ENCODE peak calls at places on chromosomes 7 and 10, in ten cellular contexts. B is activated naive CD4-positive, alpha-beta T cell; J is naive thymus-derived CD4-positive, alpha-beta T cell; Y is NCI-H2029; H is cerebellar cortex; Z is non-pigmented ciliary epithelial cell; L is left lobe of liver; D is OCI-LY7; C is GM13976; O is brain pericyte. G is an unnamed sample.
A peak's percentile ranks its signal among the peaks of the same experiment; 100 is the strongest.

GRCh38 chr7:130758429-130759056 is 24.5 kb upstream of the KLF14 start:
- DNase-seq in C (peak; percentile 59), L (no peak), H (peak; percentile 63), Y (peak; percentile 42), O (no peak), B (no peak), J (peak; percentile 48), D (peak; percentile 60), Z (peak; percentile 19), G (no peak)

GRCh38 chr7:37973915-37974314 is 53.5 kb downstream of the EPDR1 start:
- DNase-seq in O (no peak), L (no peak), J (no peak), Z (no peak), D (no peak), C (no peak), B (no peak), Y (no peak), H (no peak), G (no peak)

GRCh38 chr7:154304740-154305679 is 252.8 kb downstream of the DPP6 start:
- DNase-seq in D (no peak), O (no peak), C (no peak), J (no peak), L (no peak), Z (no peak), H (peak; percentile 35), Y (peak; percentile 30), B (no peak), G (no peak)

GRCh38 chr7:22874904-22875303 is 52.3 kb upstream of the TOMM7 start:
- DNase-seq in Y (no peak), O (no peak), D (no peak), C (no peak), H (no peak), B (no peak), L (no peak), J (no peak), Z (no peak), G (no peak)

GRCh38 chr7:85000973-85001372 is 185.9 kb downstream of the SEMA3D start:
- DNase-seq in J (no peak), H (no peak), C (no peak), B (no peak), D (no peak), Y (peak; percentile 17), L (no peak), O (peak; percentile 42), Z (no peak), G (no peak)

GRCh38 chr7:81331061-81332018 is 412.5 kb upstream of the SEMA3C start:
- DNase-seq in Z (no peak), B (no peak), D (no peak), O (no peak), L (no peak), Y (no peak), C (no peak), H (no peak), J (no peak), G (no peak)

GRCh38 chr10:43362191-43362839 is 9.1 kb upstream of the FXYD4 start:
- DNase-seq in L (peak; percentile 88), J (peak; percentile 98), C (peak; percentile 98), D (no peak), Y (peak; percentile 88), H (peak; percentile 88), O (peak; percentile 58), Z (peak; percentile 72), B (peak; percentile 95), G (peak; percentile 99)

GRCh38 chr10:65571011-65571570 is 1354.7 kb upstream of the LRRTM3 start:
- DNase-seq in L (no peak), B (no peak), Y (no peak), C (no peak), J (no peak), O (no peak), D (no peak), Z (no peak), H (peak; percentile 15), G (no peak)

GRCh38 chr7:74288034-74288881 is 949 bp upstream of the CLIP2 start:
- DNase-seq in J (no peak), Y (no peak), D (no peak), O (no peak), H (peak; percentile 61), Z (no peak), B (no peak), L (no peak), C (no peak), G (no peak)

GRCh38 chr10:74669210-74669609 is 157.2 kb upstream of the KAT6B start:
- DNase-seq in L (no peak), Z (no peak), B (no peak), Y (no peak), H (no peak), C (no peak), O (no peak), J (no peak), D (no peak), G (no peak)

GRCh38 chr7:117809958-117810357 is 63.3 kb downstream of the CTTNBP2 start:
- DNase-seq in D (no peak), O (no peak), H (no peak), Y (no peak), J (no peak), L (no peak), C (no peak), Z (no peak), B (no peak), G (no peak)

GRCh38 chr10:44697096-44697495 is 214.0 kb upstream of the TMEM72 start:
- DNase-seq in B (no peak), L (no peak), J (no peak), H (no peak), O (no peak), D (no peak), C (no peak), Y (no peak), Z (no peak), G (no peak)

GRCh38 chr7:79459381-79459780 is 5.9 kb upstream of the MAGI2 start:
- DNase-seq in Z (no peak), J (no peak), Y (no peak), L (no peak), D (no peak), O (no peak), B (no peak), C (no peak), H (no peak), G (no peak)

GRCh38 chr7:6530626-6531491 is 20.4 kb downstream of the GRID2IP start:
- DNase-seq in Y (no peak), B (peak; percentile 29), O (no peak), D (peak; percentile 78), J (peak; percentile 44), H (peak; percentile 19), L (no peak), Z (no peak), C (peak; percentile 82), G (peak; percentile 68)

GRCh38 chr10:70774810-70775678 is 10.1 kb downstream of the TBATA start:
- DNase-seq in O (no peak), B (no peak), Z (no peak), H (no peak), J (no peak), C (peak; percentile 16), Y (no peak), D (no peak), L (no peak), G (peak; percentile 5)

GRCh38 chr10:51832652-51833383 is 133.4 kb upstream of the CSTF2T start:
- DNase-seq in C (no peak), B (no peak), L (no peak), J (no peak), Y (no peak), Z (peak; percentile 76), D (no peak), H (no peak), O (peak; percentile 8), G (peak; percentile 55)

GRCh38 chr10:122855745-122856144 is 10.1 kb upstream of the CUZD1 start:
- DNase-seq in L (no peak), B (no peak), C (no peak), Y (no peak), J (no peak), Z (no peak), O (no peak), D (no peak), H (no peak), G (no peak)

GRCh38 chr10:35007858-35008301 is 82.3 kb downstream of the CUL2 start:
- DNase-seq in Z (no peak), D (no peak), C (no peak), O (no peak), H (no peak), B (no peak), Y (no peak), J (no peak), L (no peak), G (no peak)

GRCh38 chr7:99379043-99379577 is 4.6 kb downstream of the ARPC1B start:
- DNase-seq in Z (peak; percentile 80), D (peak; percentile 34), O (peak; percentile 41), B (no peak), C (no peak), J (peak; percentile 43), L (no peak), Y (no peak), H (peak; percentile 20), G (peak; percentile 80)

GRCh38 chr7:12683678-12684077 is 3.8 kb upstream of the ARL4A start:
- DNase-seq in Z (no peak), L (no peak), C (no peak), Y (no peak), J (no peak), H (no peak), D (no peak), O (no peak), B (no peak), G (no peak)

GRCh38 chr7:150975536-150976285 is 2.4 kb downstream of the KCNH2 start:
- DNase-seq in B (no peak), J (no peak), Z (no peak), H (peak; percentile 58), D (peak; percentile 36), C (no peak), O (no peak), Y (no peak), L (no peak), G (no peak)

GRCh38 chr7:22192778-22193177 is 164.2 kb downstream of the RAPGEF5 start:
- DNase-seq in L (no peak), Y (peak; percentile 15), D (no peak), J (no peak), C (no peak), H (no peak), B (no peak), Z (no peak), O (no peak), G (no peak)

GRCh38 chr10:85224366-85224960 is 896.1 kb downstream of the CCSER2 start:
- DNase-seq in D (no peak), L (no peak), J (no peak), Y (no peak), C (no peak), Z (no peak), O (no peak), H (peak; percentile 53), B (no peak), G (no peak)

GRCh38 chr7:138127996-138128395 is 51.7 kb downstream of the AKR1D1 start:
- DNase-seq in Y (no peak), L (no peak), H (no peak), O (no peak), B (no peak), D (no peak), Z (no peak), J (no peak), C (no peak), G (no peak)

GRCh38 chr10:101132636-101133473 is 1.8 kb downstream of the TLX1 start:
- DNase-seq in Z (no peak), Y (no peak), H (no peak), J (no peak), C (no peak), B (no peak), L (no peak), D (no peak), O (no peak), G (no peak)

GRCh38 chr7:55336540-55336939 is 28.6 kb upstream of the LANCL2 start:
- DNase-seq in Z (no peak), Y (no peak), H (no peak), O (no peak), B (no peak), D (no peak), L (no peak), J (no peak), C (no peak), G (no peak)

GRCh38 chr7:40400525-40400924 is 265.7 kb downstream of the SUGCT start:
- DNase-seq in J (no peak), B (no peak), O (no peak), L (no peak), D (no peak), C (no peak), H (no peak), Z (no peak), Y (no peak), G (no peak)

GRCh38 chr7:42227523-42227922 is 9.5 kb downstream of the GLI3 start:
- DNase-seq in Y (no peak), C (peak; percentile 29), Z (no peak), D (no peak), L (no peak), B (no peak), O (no peak), H (no peak), J (no peak), G (peak; percentile 28)

G was measured in activated CD4-positive, alpha-beta memory T cell treated with anti-CD3 and anti-CD28 coated beads for 36 hours.